ENCODE peak calls at places on chromosomes 6 and 20, in four cellular contexts. W, X, G and L are unnamed samples.

GRCh38 chr6:138765896-138766487 is 7.6 kb upstream of the CCDC28A start:
- DNase-seq in G (no peak), X (peak; percentile 38), W (peak; percentile 42), L (no peak)

GRCh38 chr6:105804436-105804835 is 281.7 kb upstream of the PRDM1 start:
- DNase-seq in G (no peak), X (no peak), W (no peak), L (no peak)

GRCh38 chr6:112289039-112289566 is 34.7 kb upstream of the LAMA4 start:
- DNase-seq in G (peak; percentile 87), X (no peak), W (no peak), L (peak; percentile 74)

GRCh38 chr20:46688151-46689081 is 828 bp downstream of the TP53RK start:
- DNase-seq in W (no peak), X (peak; percentile 38), G (no peak), L (no peak)

GRCh38 chr6:149895702-149896310 is 2.1 kb downstream of the RAET1E start:
- DNase-seq in G (no peak), X (peak; percentile 60), W (peak; percentile 67), L (peak; percentile 74)

GRCh38 chr20:59121714-59122376 is 41.8 kb upstream of the ZNF831 start:
- DNase-seq in X (no peak), W (peak; percentile 67), G (no peak), L (no peak)

GRCh38 chr6:1242439-1242838 is 69.5 kb upstream of the FOXQ1 start:
- DNase-seq in G (no peak), X (no peak), W (no peak), L (no peak)

GRCh38 chr6:118186676-118187567 is 279.9 kb downstream of the SLC35F1 start:
- DNase-seq in W (no peak), X (no peak), G (no peak), L (no peak)

GRCh38 chr6:12911387-12911960 is 194.9 kb downstream of the PHACTR1 start:
- DNase-seq in G (no peak), W (peak; percentile 6), X (peak; percentile 60), L (no peak)

GRCh38 chr20:2403291-2404052 is 22.8 kb downstream of the TGM6 start:
- DNase-seq in W (no peak), G (no peak), X (no peak), L (no peak)

GRCh38 chr6:37366910-37367309 is 13.1 kb downstream of the RNF8 start:
- DNase-seq in G (no peak), W (no peak), X (no peak), L (no peak)